ENCODE peak calls at places on chromosomes 12 and 14, in six cellular contexts. K is foreskin fibroblast; L is DMS153; E is stimulated activated naive CD8-positive, alpha-beta T cell treated with anti-CD3 and anti-CD28 coated beads, Interleukin-15, Interleukin-2, amounts not matched to agents 100 U/mL and 50 U/mL, for 24 hours; X is midbrain; M is T-helper 2 cell. T is an unnamed sample.

GRCh38 chr14:98953544-98954346 is 318.3 kb downstream of the BCL11B start:
- DNase-seq in K (peak), L (no peak), E (no peak), X (peak), M (no peak), T (no peak)

GRCh38 chr12:64621257-64621942 is 11.1 kb downstream of the RASSF3 start:
- DNase-seq in K (no peak), L (no peak), E (no peak), X (no peak), M (no peak), T (no peak)

GRCh38 chr14:89303452-89304435 is 113.3 kb downstream of the FOXN3 start:
- DNase-seq in K (peak), L (peak), E (peak), X (peak), M (no peak), T (no peak)

GRCh38 chr12:121709478-121709890 is 3.1 kb upstream of the TMEM120B start:
- DNase-seq in K (no peak), L (no peak), E (no peak), X (no peak), M (no peak), T (no peak)

GRCh38 chr12:93819048-93819491 is 141.9 kb downstream of the CRADD start:
- DNase-seq in K (peak), L (no peak), E (no peak), X (peak), M (no peak), T (no peak)

GRCh38 chr12:94941440-94941862 is 62.0 kb downstream of the NDUFA12 start:
- DNase-seq in K (peak), L (peak), E (peak), X (no peak), M (peak), T (no peak)

GRCh38 chr12:53683494-53683893 is 7.6 kb upstream of the ATP5MC2 start:
- DNase-seq in K (no peak), L (no peak), E (no peak), X (no peak), M (no peak), T (no peak)

GRCh38 chr12:78746001-78746400 is 118.6 kb upstream of the SYT1 start:
- DNase-seq in K (no peak), L (peak), E (no peak), X (no peak), M (no peak), T (no peak)

GRCh38 chr14:34303811-34304210 is 158.2 kb downstream of the SPTSSA start:
- DNase-seq in K (no peak), L (no peak), E (no peak), X (no peak), M (no peak), T (no peak)

GRCh38 chr14:104047761-104048160 is 37.7 kb upstream of the ASPG start:
- DNase-seq in K (no peak), L (no peak), E (no peak), X (no peak), M (no peak), T (no peak)

GRCh38 chr14:72962829-72963312 is 36.6 kb downstream of the DCAF4 start:
- DNase-seq in K (peak), L (peak), E (no peak), X (no peak), M (no peak), T (peak)

GRCh38 chr12:8449293-8449944 is 6.3 kb upstream of the CLEC6A start:
- DNase-seq in K (no peak), L (no peak), E (no peak), X (no peak), M (no peak), T (no peak)

GRCh38 chr12:1838223-1838993 is 18.0 kb downstream of the LRTM2 start:
- DNase-seq in K (no peak), L (peak), E (no peak), X (no peak), M (no peak), T (no peak)

GRCh38 chr12:105803292-105803691 is 335.5 kb downstream of the NUAK1 start:
- DNase-seq in K (no peak), L (peak), E (no peak), X (no peak), M (no peak), T (no peak)

GRCh38 chr12:66240106-66240820 is 51.2 kb downstream of the IRAK3 start:
- DNase-seq in K (no peak), L (no peak), E (no peak), X (no peak), M (no peak), T (no peak)

GRCh38 chr12:55703976-55704761 is 3.5 kb downstream of the ITGA7 start:
- DNase-seq in K (no peak), L (no peak), E (no peak), X (peak), M (no peak), T (no peak)

GRCh38 chr12:70756791-70757190 is 119.6 kb upstream of the PTPRB start:
- DNase-seq in K (no peak), L (no peak), E (no peak), X (no peak), M (no peak), T (no peak)

GRCh38 chr12:104763163-104763805 is 194.8 kb downstream of the SLC41A2 start:
- DNase-seq in K (peak), L (no peak), E (no peak), X (no peak), M (no peak), T (no peak)

T was measured in iPS DF 6.9.